ENCODE peak calls at places on chromosomes 1 and 21, in five cellular contexts. C, X, F, A and G are unnamed samples. For H3K36me3, the result is how much of the 10 kb centered on the place peaks cover.

GRCh38 chr1:84708031-84708430 is 17.8 kb upstream of the SSX2IP start:
- DNase-seq in C (no peak), X (no peak), F (no peak), A (no peak), G (no peak)

GRCh38 chr21:45492765-45493164 is 49.5 kb downstream of the SLC19A1 start:
- DNase-seq in C (no peak), X (no peak), F (no peak), A (no peak), G (no peak)

GRCh38 chr1:59012378-59012777 is 228.5 kb upstream of the JUN start:
- DNase-seq in C (no peak), X (no peak), F (no peak), A (no peak), G (no peak)

GRCh38 chr1:6416906-6417305 is 2.8 kb downstream of the HES2 start:
- DNase-seq in C (no peak), X (no peak), F (no peak), A (no peak), G (no peak)

GRCh38 chr1:244660595-244660994 is 7.7 kb downstream of the DESI2 start:
- DNase-seq in C (no peak), X (no peak), F (no peak), A (no peak), G (no peak)

GRCh38 chr21:37435120-37435519 is 68.5 kb downstream of the DYRK1A start:
- DNase-seq in C (peak), X (peak), F (peak), A (no peak), G (no peak)

GRCh38 chr1:157968951-157969350 is 24.5 kb upstream of the KIRREL1 start:
- DNase-seq in C (no peak), X (no peak), F (no peak), A (no peak), G (no peak)

GRCh38 chr1:80893140-80893539 is 907.6 kb upstream of the ADGRL2 start:
- DNase-seq in C (peak), X (peak), F (no peak), A (no peak), G (no peak)

GRCh38 chr1:94646151-94646643 is 104.6 kb upstream of the F3 start:
- DNase-seq in C (no peak), X (no peak), F (no peak), A (no peak), G (no peak)

GRCh38 chr1:47262787-47263413 is 30.9 kb upstream of the TAL1 start:
- DNase-seq in C (peak), X (peak), F (peak), A (no peak), G (no peak)

GRCh38 chr1:155938220-155938627 is 3.2 kb upstream of the RXFP4 start:
- DNase-seq in C (peak), X (peak), F (peak), A (no peak), G (no peak)

GRCh38 chr21:29025328-29025713 is 853 bp downstream of the USP16 start:
- DNase-seq in C (no peak), X (peak), F (peak), A (no peak), G (no peak)

GRCh38 chr1:207711285-207711684 is 40.6 kb upstream of the CD46 start:
- DNase-seq in C (no peak), X (no peak), F (peak), A (no peak), G (no peak)

GRCh38 chr1:61491497-61491896 is 233.4 kb downstream of the TM2D1 start:
- DNase-seq in C (peak), X (no peak), F (no peak), A (no peak), G (no peak)

GRCh38 chr1:184929711-184930202 is 44.6 kb downstream of the NIBAN1 start:
- DNase-seq in C (no peak), X (no peak), F (no peak), A (no peak), G (peak)

GRCh38 chr1:235169986-235170385 is 8.9 kb upstream of the RBM34 start:
- DNase-seq in C (no peak), X (no peak), F (no peak), A (no peak), G (no peak)

GRCh38 chr1:29749021-29749420 is 512.7 kb downstream of the PTPRU start:
- DNase-seq in C (no peak), X (no peak), F (no peak), A (no peak), G (no peak)

GRCh38 chr21:34580181-34580700 is 34.7 kb downstream of the RCAN1 start:
- DNase-seq in C (peak), X (peak), F (no peak), A (no peak), G (no peak)

GRCh38 chr1:2894381-2895041 is 93.0 kb upstream of the TTC34 start:
- DNase-seq in C (no peak), X (no peak), F (no peak), A (no peak), G (no peak)

GRCh38 chr1:17128361-17128760 is 9.1 kb upstream of the PADI2 start:
- DNase-seq in C (no peak), X (peak), F (no peak), A (no peak), G (no peak)

GRCh38 chr21:41964171-41964570 is 10.4 kb upstream of the C2CD2 start:
- DNase-seq in C (no peak), X (no peak), F (no peak), A (no peak), G (no peak)

GRCh38 chr1:54768093-54768492 is 3.8 kb upstream of the PARS2 start:
- DNase-seq in C (no peak), X (no peak), F (peak), A (no peak), G (no peak)

GRCh38 chr21:44322621-44323325 is 16.4 kb downstream of the CFAP410 start:
- DNase-seq in C (no peak), X (no peak), F (no peak), A (peak), G (no peak)

GRCh38 chr1:77282187-77282865 is 507 bp downstream of the AK5 start:
- DNase-seq in C (no peak), X (peak), F (peak), A (peak), G (no peak)

GRCh38 chr1:28602536-28603439 is 10.7 kb downstream of the RAB42 start:
- DNase-seq in C (peak), X (peak), F (peak), A (no peak), G (peak)

GRCh38 chr1:4090976-4091660 is 191.0 kb upstream of the C1orf174 start:
- DNase-seq in C (no peak), X (no peak), F (no peak), A (no peak), G (no peak)

GRCh38 chr1:223788746-223789415 is 56.9 kb downstream of the TP53BP2 start:
- DNase-seq in C (no peak), X (peak), F (no peak), A (no peak), G (no peak)

GRCh38 chr1:59779949-59780348 is 34.8 kb upstream of the HOOK1 start:
- DNase-seq in C (no peak), X (no peak), F (peak), A (no peak), G (no peak)

GRCh38 chr1:161131721-161132409 is 602 bp downstream of the DEDD start:
- DNase-seq in C (peak), X (peak), F (peak), A (no peak), G (no peak)

GRCh38 chr1:182564605-182565004 is 24.5 kb downstream of the RNASEL start:
- DNase-seq in C (no peak), X (no peak), F (no peak), A (no peak), G (no peak)

GRCh38 chr1:61699893-61700851 is 24.8 kb downstream of the TM2D1 start:
- DNase-seq in C (no peak), X (no peak), F (no peak), A (no peak), G (no peak)

GRCh38 chr21:37225440-37225839 is 41.7 kb downstream of the VPS26C start:
- DNase-seq in C (no peak), X (no peak), F (no peak), A (no peak), G (no peak)

GRCh38 chr1:192980856-192981255 is 78.3 kb downstream of the UCHL5 start:
- DNase-seq in C (no peak), X (no peak), F (no peak), A (no peak), G (no peak)

GRCh38 chr1:228898582-228898992 is 163.3 kb downstream of the RHOU start:
- DNase-seq in C (no peak), X (peak), F (no peak), A (no peak), G (no peak)

GRCh38 chr1:80982831-80983230 is 817.9 kb upstream of the ADGRL2 start:
- DNase-seq in C (no peak), X (no peak), F (no peak), A (no peak), G (no peak)

GRCh38 chr1:228150458-228151169 is 884 bp downstream of the GJC2 start:
- DNase-seq in C (peak), X (no peak), F (no peak), A (peak), G (peak)

GRCh38 chr1:163633366-163633765 is 311.6 kb downstream of the NUF2 start:
- DNase-seq in C (no peak), X (no peak), F (no peak), A (no peak), G (no peak)

DNA sequence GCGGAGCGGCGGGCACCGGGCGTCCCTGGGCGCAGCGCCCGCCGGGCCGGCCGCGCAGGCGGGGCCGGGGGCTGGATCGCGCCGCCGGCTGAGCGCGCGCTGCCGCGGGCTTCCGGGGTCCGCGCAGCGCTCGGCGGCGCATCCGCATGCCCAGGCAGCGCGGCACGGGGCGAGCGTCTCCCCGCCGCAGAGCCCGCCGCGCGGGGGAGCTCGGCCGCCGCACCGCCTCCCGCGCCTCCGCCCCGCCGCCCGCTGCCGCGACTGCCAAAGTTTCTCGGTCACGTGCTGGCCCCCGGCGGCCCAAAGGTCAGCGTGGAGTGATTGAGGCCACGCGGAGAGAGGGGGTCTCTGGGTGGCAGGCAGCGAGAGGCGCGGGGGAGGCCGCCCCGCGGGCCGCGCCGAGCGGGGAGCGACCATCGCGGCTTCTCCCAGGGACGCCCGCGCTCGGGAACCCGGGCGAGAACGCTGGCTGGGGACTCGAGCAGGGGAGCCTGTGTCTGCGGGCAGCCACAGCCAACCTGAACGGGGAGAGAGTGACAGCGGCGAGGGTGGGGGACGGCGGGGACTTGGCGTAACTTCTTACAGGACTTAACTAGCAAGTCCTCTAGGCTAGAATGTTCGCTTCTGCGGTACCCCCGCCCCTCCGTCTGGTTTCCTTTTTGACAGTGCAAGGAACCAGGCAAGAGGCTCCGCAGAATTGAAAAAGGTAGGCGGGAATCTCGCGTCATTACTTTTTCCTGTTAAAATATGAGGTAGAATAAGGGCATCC is at the start of gene ILDR2:
- DNase-seq in C (peak), X (peak), F (peak), A (peak), G (no peak)
- TF ChIP-seq CTCF in C (no peak), X (no peak), F (peak), A (no peak), G (peak)

DNA sequence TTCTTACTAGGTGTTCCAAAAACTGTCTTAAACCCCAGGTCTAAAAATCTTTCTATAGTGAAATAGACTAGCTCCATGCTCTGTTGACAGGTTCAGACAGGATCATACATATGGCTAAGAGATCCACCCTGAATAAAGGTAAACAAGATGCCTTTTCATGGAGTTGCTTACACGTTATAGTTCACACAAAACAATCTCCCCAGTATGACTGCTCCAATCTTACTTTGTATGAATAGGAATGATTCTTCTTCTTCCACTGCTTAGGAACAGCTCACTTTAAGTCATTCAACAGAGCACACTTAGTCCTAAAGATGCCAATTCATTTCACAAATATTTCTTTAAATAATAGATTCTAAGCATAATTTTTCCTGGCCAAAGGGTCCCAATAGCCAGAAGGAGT is 16.0 kb downstream of the ELK4 start:
- DNase-seq in C (no peak), X (no peak), F (no peak), A (no peak), G (no peak)
- H3K36me3 ChIP-seq in C (under half), X (under half), F (under half), A (under half), G (under half)

DNA sequence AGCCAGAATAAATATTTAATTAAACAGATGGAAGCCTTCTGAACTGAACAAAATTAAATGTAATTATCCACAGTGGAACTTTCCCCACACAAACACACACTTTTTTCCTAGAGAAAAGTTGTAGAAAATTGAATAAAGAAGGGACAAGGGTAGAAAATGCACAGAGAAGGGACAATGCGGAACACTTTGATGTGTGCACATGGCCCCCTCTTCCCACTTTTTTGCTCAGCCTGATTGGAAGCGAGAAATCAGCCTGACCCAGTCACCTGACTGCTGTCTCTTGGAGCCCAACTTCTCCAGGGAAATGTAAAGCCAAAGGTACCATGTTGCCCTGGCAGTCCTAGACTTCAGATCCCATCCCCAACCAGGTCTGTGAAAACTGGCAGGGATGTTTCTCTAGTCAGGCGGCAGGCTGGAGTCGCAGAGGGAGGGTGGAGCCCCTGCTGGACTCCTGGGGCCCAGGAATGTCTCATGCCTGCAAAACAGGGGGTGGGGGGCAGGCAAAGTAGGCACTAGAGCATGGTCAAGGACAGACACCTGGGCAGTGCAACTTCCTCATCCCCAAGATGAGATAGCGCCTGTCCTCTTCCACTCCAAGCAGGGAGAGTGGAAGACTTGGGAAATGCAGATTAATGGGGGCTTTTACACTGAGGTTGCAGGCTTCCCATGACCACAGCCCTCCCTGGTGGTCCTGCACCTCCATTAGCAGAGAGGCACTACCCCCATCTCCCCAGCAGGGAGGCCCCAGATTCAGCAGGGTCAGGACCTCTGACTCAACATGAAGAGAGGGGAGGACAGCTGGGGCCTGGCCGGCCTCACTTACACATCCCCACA is 2.8 kb downstream of the CERS2 start:
- DNase-seq in C (no peak), X (peak), F (peak), A (no peak), G (no peak)
- TF ChIP-seq CTCF in C (no peak), X (no peak), F (no peak), A (no peak), G (no peak)

GRCh38 chr21:46656820-46657219 is 21.3 kb downstream of the PRMT2 start:
- DNase-seq in C (no peak), X (no peak), F (no peak), A (no peak), G (no peak)
- H3K36me3 ChIP-seq in C (under half), X (under half), F (under half), A (under half), G (under half)

GRCh38 chr1:43315481-43315880 is 14.7 kb downstream of the TIE1 start:
- DNase-seq in C (no peak), X (no peak), F (no peak), A (no peak), G (no peak)

GRCh38 chr1:43318831-43319230 is 18.0 kb downstream of the TIE1 start:
- DNase-seq in C (no peak), X (no peak), F (no peak), A (no peak), G (peak)

GRCh38 chr1:43317817-43318471 is 17.2 kb downstream of the TIE1 start:
- DNase-seq in C (no peak), X (no peak), F (no peak), A (no peak), G (peak)

GRCh38 chr1:43315963-43316737 is 15.4 kb downstream of the TIE1 start:
- DNase-seq in C (no peak), X (no peak), F (no peak), A (no peak), G (peak)

DNA sequence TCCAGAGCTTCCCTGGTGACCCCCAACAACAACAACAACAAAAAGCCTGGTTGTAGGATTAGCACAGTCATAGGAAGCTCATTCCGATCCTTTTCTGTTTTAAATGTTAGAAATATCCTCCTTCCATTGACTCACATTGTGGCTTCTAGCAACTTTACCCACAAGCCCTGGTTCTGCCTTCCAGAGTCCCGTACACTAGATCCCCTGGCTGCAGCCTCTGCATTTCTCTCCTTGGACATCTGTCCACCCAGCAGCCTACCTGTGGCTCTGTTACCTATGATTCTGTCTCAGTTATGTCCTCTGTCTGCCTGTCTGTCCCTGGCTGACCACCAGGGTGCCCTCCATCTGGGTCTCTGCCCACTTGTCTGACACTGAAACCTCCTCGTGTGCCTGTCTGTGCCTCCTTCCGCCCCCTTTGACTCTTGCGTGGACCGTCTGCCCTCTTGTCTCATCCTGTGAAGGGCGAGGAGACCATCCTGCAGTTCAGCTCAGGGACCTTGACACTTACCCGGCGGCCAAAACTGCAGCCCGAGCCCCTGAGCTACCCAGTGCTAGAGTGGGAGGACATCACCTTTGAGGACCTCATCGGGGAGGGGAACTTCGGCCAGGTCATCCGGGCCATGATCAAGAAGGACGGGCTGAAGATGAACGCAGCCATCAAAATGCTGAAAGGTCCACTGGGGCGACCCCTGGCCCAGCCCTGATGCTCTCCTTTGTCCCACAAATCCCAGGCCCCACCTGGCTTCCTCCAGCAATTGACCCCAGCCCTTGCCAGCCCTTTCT is 16.1 kb downstream of the TIE1 start:
- DNase-seq in C (no peak), X (no peak), F (no peak), A (no peak), G (peak)
- TF ChIP-seq CTCF in C (no peak), X (peak), F (peak), A (no peak), G (no peak)

GRCh38 chr1:52678961-52679897 is 18.9 kb downstream of the COA7 start:
- DNase-seq in C (no peak), X (no peak), F (peak), A (no peak), G (no peak)
- H3K36me3 ChIP-seq in C (under half), X (under half), F (under half), A (under half), G (under half)

DNA sequence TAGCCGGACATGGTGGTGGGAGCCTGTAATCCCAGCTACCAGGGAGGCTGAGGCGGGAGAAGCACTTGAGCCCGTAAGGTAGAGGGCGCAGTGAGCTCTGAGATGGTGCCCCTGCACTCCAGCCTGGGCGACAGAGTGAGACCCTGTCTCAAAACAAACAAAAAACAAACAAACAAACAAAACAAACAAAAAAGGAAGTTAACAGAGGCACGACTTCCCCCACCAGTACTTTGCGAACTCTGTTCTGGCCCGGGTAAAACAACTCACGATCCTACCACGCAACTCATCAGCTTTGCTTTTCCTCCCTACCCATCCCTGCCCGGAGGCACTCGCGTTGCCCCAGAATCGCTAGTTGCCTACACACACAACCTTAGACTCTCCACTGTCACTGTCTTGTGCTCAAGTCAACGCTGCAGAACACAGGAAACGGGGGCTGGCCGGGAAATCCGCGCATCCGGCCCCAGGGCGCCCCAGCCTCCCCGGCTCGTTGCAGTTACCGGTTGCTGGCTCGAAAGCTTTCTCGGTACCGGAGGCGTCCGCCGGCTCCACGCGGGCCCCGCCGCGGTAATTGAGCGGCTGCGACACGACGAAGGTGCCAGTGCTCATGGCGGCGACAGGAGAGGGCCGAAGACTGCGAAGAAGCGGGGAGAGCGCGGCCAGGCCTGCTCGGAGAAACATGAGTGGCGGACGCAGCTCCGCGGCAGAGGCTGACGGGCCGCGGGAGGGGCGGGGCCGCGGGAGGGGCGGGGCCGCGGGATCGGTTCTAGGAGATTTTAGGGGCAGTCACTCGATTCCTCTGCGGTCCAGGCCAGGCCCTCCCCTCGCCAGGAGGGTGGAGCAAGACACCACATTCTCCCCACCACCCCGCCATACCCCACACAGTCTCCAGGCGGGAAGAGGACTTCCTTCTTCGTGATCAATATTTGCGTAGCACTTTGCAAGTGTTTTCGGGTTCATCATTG is at the start of gene ALDH9A1:
- DNase-seq in C (peak), X (peak), F (peak), A (peak), G (peak)
- TF ChIP-seq CTCF in C (no peak), X (peak), F (peak), A (no peak), G (no peak)